ENCODE peak calls at places on chromosomes 6 and 20, in eight cellular contexts. G is heart right ventricle, U is brain microvascular endothelial cell, V is mucosa of descending colon, D is RWPE1, F is A549, O is colonic mucosa, H is AG09319. J is an unnamed sample.

GRCh38 chr20:34334654-34335407 is 28.2 kb upstream of the ITCH start:
- DNase-seq in G (no peak), U (no peak), V (no peak), D (peak), F (no peak), O (no peak), H (no peak), J (no peak)

GRCh38 chr20:3238616-3239025 is 369 bp downstream of the SLC4A11 start:
- DNase-seq in G (no peak), U (no peak), V (peak), D (peak), F (peak), O (no peak), H (no peak), J (peak)

GRCh38 chr20:57390604-57391438 is at the start of gene RBM38:
- DNase-seq in G (peak), U (no peak), V (peak), D (peak), F (peak), O (peak), H (no peak), J (peak)

GRCh38 chr20:62549499-62550086 is 73.8 kb upstream of the GATA5 start:
- DNase-seq in G (no peak), U (no peak), V (peak), D (no peak), F (no peak), O (no peak), H (no peak), J (no peak)

GRCh38 chr6:16388488-16388887 is 150.1 kb downstream of the GMPR start:
- DNase-seq in G (no peak), U (no peak), V (no peak), D (no peak), F (no peak), O (no peak), H (peak), J (peak)

GRCh38 chr20:60224914-60225313 is 266.7 kb downstream of the CDH26 start:
- DNase-seq in G (no peak), U (no peak), V (no peak), D (no peak), F (peak), O (no peak), H (no peak), J (no peak)

GRCh38 chr6:120908767-120909166 is 425.5 kb downstream of the TBC1D32 start:
- DNase-seq in G (no peak), U (no peak), V (no peak), D (no peak), F (no peak), O (no peak), H (no peak), J (no peak)

GRCh38 chr6:64777941-64778785 is 928.9 kb downstream of the EYS start:
- DNase-seq in G (no peak), U (no peak), V (no peak), D (no peak), F (no peak), O (no peak), H (no peak), J (peak)

GRCh38 chr6:156060013-156060412 is 604.4 kb upstream of the NOX3 start:
- DNase-seq in G (no peak), U (no peak), V (no peak), D (no peak), F (no peak), O (no peak), H (no peak), J (no peak)

GRCh38 chr6:1821188-1822183 is 211.8 kb downstream of the FOXC1 start:
- DNase-seq in G (peak), U (peak), V (no peak), D (no peak), F (no peak), O (no peak), H (peak), J (peak)

GRCh38 chr20:24780648-24781047 is 168.4 kb upstream of the CST7 start:
- DNase-seq in G (no peak), U (no peak), V (no peak), D (no peak), F (no peak), O (no peak), H (no peak), J (no peak)

GRCh38 chr6:160461641-160462040 is 113.5 kb downstream of the SLC22A3 start:
- DNase-seq in G (no peak), U (peak), V (no peak), D (no peak), F (no peak), O (no peak), H (no peak), J (peak)

GRCh38 chr20:9514461-9515210 is at the start of gene LAMP5:
- DNase-seq in G (no peak), U (peak), V (peak), D (no peak), F (no peak), O (no peak), H (no peak), J (no peak)

GRCh38 chr6:134766497-134766896 is 183.4 kb downstream of the ALDH8A1 start:
- DNase-seq in G (no peak), U (no peak), V (no peak), D (no peak), F (no peak), O (no peak), H (no peak), J (no peak)

GRCh38 chr20:62984666-62985065 is 22.1 kb downstream of the BHLHE23 start:
- DNase-seq in G (no peak), U (no peak), V (no peak), D (no peak), F (no peak), O (no peak), H (no peak), J (no peak)

GRCh38 chr6:128174724-128175123 is 273.9 kb upstream of the THEMIS start:
- DNase-seq in G (no peak), U (no peak), V (no peak), D (no peak), F (no peak), O (no peak), H (no peak), J (no peak)

GRCh38 chr6:12296255-12296573 is 6.1 kb downstream of the EDN1 start:
- DNase-seq in G (no peak), U (peak), V (peak), D (peak), F (peak), O (peak), H (peak), J (peak)

GRCh38 chr6:114007451-114007953 is 36.6 kb upstream of the HDAC2 start:
- DNase-seq in G (no peak), U (no peak), V (no peak), D (no peak), F (no peak), O (no peak), H (no peak), J (no peak)

GRCh38 chr6:6218246-6219085 is 102.0 kb downstream of the F13A1 start:
- DNase-seq in G (no peak), U (peak), V (no peak), D (peak), F (peak), O (no peak), H (no peak), J (peak)

GRCh38 chr6:39681566-39682250 is 43.5 kb downstream of the KIF6 start:
- DNase-seq in G (no peak), U (peak), V (no peak), D (no peak), F (no peak), O (no peak), H (no peak), J (no peak)

GRCh38 chr20:33673411-33674293 is 576 bp downstream of the NECAB3 start:
- DNase-seq in G (no peak), U (no peak), V (no peak), D (peak), F (peak), O (no peak), H (no peak), J (peak)

GRCh38 chr6:39451831-39452230 is 129.3 kb upstream of the KCNK16 start:
- DNase-seq in G (no peak), U (no peak), V (no peak), D (no peak), F (no peak), O (peak), H (no peak), J (no peak)

GRCh38 chr20:13868331-13868730 is 83.5 kb downstream of the NDUFAF5 start:
- DNase-seq in G (no peak), U (peak), V (no peak), D (no peak), F (no peak), O (no peak), H (peak), J (no peak)

GRCh38 chr6:15312500-15312899 is 66.6 kb downstream of the JARID2 start:
- DNase-seq in G (no peak), U (no peak), V (no peak), D (no peak), F (no peak), O (no peak), H (no peak), J (no peak)

GRCh38 chr6:42693725-42694323 is 28.6 kb downstream of the PRPH2 start:
- DNase-seq in G (no peak), U (no peak), V (no peak), D (no peak), F (no peak), O (no peak), H (no peak), J (no peak)

GRCh38 chr20:11917663-11918062 is at the start of gene BTBD3:
- DNase-seq in G (peak), U (peak), V (peak), D (no peak), F (no peak), O (peak), H (peak), J (peak)

GRCh38 chr20:61608275-61609085 is 356.4 kb downstream of the CDH4 start:
- DNase-seq in G (no peak), U (no peak), V (peak), D (peak), F (no peak), O (no peak), H (no peak), J (peak)

GRCh38 chr6:11393713-11394627 is 143.6 kb upstream of the TMEM170B start:
- DNase-seq in G (no peak), U (peak), V (no peak), D (no peak), F (no peak), O (no peak), H (peak), J (no peak)

GRCh38 chr6:118708736-118709135 is 57.3 kb upstream of the CEP85L start:
- DNase-seq in G (no peak), U (no peak), V (no peak), D (peak), F (no peak), O (no peak), H (no peak), J (peak)

GRCh38 chr6:138215071-138215470 is 3.2 kb downstream of the PBOV1 start:
- DNase-seq in G (no peak), U (no peak), V (peak), D (no peak), F (no peak), O (peak), H (no peak), J (no peak)

GRCh38 chr20:23226612-23227265 is 123.9 kb upstream of the NXT1 start:
- DNase-seq in G (no peak), U (no peak), V (no peak), D (no peak), F (no peak), O (no peak), H (no peak), J (peak)

GRCh38 chr6:144683216-144684070 is 398.3 kb downstream of the UTRN start:
- DNase-seq in G (no peak), U (no peak), V (no peak), D (no peak), F (no peak), O (no peak), H (no peak), J (no peak)

GRCh38 chr20:35304956-35305355 is 12.7 kb upstream of the FAM83C start:
- DNase-seq in G (no peak), U (no peak), V (no peak), D (no peak), F (no peak), O (no peak), H (no peak), J (no peak)

GRCh38 chr6:158991017-158991723 is 8.8 kb downstream of the RSPH3 start:
- DNase-seq in G (no peak), U (no peak), V (no peak), D (no peak), F (no peak), O (no peak), H (no peak), J (no peak)

GRCh38 chr20:11682285-11682684 is 235.4 kb upstream of the BTBD3 start:
- DNase-seq in G (no peak), U (no peak), V (no peak), D (no peak), F (no peak), O (no peak), H (no peak), J (no peak)

GRCh38 chr6:53910834-53911233 is 116.0 kb downstream of the LRRC1 start:
- DNase-seq in G (no peak), U (no peak), V (no peak), D (no peak), F (no peak), O (no peak), H (no peak), J (peak)

GRCh38 chr6:81734081-81734480 is 18.4 kb downstream of the TENT5A start:
- DNase-seq in G (no peak), U (no peak), V (no peak), D (no peak), F (no peak), O (no peak), H (no peak), J (no peak)
- TF ChIP-seq CTCF in G (peak), U (no peak), V (no peak), D (no peak), F (no peak), O (no peak), H (no peak), J (no peak)

GRCh38 chr6:136926383-136926782 is 4.3 kb downstream of the SLC35D3 start:
- DNase-seq in G (no peak), U (no peak), V (no peak), D (no peak), F (no peak), O (no peak), H (no peak), J (no peak)

GRCh38 chr6:136923116-136923953 is 1.2 kb downstream of the SLC35D3 start:
- DNase-seq in G (no peak), U (no peak), V (no peak), D (no peak), F (no peak), O (no peak), H (no peak), J (no peak)

GRCh38 chr6:136923954-136924291 is 1.8 kb downstream of the SLC35D3 start:
- DNase-seq in G (no peak), U (no peak), V (no peak), D (no peak), F (no peak), O (no peak), H (no peak), J (no peak)

GRCh38 chr6:136930528-136930927 is 8.4 kb downstream of the SLC35D3 start:
- DNase-seq in G (no peak), U (no peak), V (no peak), D (no peak), F (no peak), O (no peak), H (no peak), J (no peak)

DNA sequence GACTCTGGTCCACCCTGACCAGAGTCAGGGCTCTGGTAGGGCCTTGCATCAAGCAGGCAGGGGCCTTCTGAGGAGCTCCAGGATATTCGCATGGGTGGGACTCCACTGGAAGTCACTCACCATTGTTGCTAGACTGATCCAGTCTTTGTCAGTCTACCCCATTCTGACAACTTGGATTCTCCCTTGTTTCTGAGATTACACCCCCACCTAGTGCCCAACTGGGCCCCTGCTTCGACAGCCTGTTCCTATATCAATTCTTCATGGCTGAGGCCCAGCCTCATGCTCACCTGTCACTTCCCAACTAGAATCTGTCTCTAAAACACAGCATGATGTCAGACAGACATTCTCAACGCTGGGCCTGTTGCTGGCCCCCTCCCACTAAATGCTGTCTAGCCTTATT is 5.2 kb downstream of the SLC35D3 start:
- DNase-seq in G (no peak), U (peak), V (no peak), D (peak), F (peak), O (no peak), H (no peak), J (peak)
- TF ChIP-seq CTCF in G (peak), U (peak), V (no peak), D (no peak), F (peak), O (no peak), H (peak), J (peak)

GRCh38 chr20:49009899-49010631 is 36.0 kb upstream of the CSE1L start:
- DNase-seq in G (no peak), U (no peak), V (no peak), D (no peak), F (no peak), O (no peak), H (no peak), J (no peak)

DNA sequence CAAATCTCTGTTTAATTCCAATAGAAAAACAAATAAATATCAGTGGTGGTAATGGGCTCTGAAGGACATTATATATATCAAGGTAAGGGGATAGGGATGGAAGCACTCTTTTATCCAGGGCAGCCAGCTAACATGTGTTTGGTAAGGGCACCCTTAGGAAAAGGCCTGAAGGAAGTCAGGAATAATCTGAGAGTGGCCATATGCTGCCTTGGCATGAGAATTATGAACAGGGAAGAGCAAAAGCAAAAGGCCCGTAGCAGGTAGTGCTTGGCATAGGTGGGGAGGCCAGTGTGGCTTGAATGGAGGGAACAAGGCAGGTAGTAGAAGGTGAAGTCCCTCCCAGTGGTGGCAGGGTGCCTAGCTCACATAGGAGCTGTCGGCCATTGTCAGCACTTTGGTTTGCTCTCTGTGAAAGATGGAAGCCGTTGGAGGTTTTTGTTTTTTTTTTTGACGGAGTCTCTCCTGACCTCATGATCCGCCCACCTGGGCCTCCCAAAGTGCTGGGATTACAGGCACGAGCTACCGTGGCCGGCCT is 39.6 kb upstream of the CSE1L start:
- DNase-seq in G (no peak), U (no peak), V (no peak), D (no peak), F (no peak), O (no peak), H (no peak), J (no peak)
- TF ChIP-seq CTCF in G (no peak), U (no peak), V (no peak), D (no peak), F (no peak), O (no peak), H (no peak), J (no peak)

DNA sequence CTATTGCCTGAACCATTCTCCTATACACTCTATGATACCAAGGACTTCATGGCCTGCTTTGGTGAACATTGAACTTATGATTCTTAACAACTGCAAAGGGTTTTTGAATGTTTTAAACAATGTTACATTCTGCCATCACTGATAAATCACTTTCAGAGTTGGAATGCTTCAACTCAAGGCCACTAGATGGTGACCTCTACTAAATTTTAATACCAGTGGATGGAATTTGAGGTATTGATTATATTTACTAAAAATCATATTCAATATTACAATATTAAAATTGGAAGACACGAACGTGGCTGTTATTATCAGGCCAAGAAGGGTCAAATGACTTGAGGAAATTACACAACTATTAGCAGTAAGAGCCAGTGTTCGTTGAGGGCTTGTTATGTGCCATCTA is 18.6 kb downstream of the MYCT1 start:
- DNase-seq in G (no peak), U (no peak), V (no peak), D (no peak), F (no peak), O (no peak), H (no peak), J (no peak)
- TF ChIP-seq CTCF in G (no peak), U (no peak), V (no peak), D (no peak), F (peak), O (no peak), H (no peak), J (no peak)

DNA sequence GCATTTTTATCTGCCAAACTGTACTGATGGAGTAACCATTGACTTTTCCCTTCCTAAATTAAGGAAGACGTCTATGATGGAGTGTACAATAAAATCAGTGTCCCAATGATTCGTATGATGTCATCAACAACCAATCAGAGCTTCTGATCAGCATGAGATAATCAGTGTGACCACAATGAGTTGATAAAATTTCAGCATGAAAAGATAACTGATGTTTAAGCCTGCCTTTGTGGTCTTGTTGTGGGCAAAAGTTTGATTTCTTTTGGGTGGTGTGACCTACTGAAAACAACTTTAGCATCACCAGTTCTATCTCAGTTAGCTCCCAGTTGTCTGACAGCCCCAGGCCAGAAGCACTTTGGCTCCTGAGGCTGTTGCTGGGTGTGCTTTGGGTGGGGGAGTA is 3.3 kb downstream of the PCIF1 start:
- DNase-seq in G (no peak), U (peak), V (no peak), D (no peak), F (no peak), O (no peak), H (no peak), J (peak)
- TF ChIP-seq CTCF in G (no peak), U (no peak), V (no peak), D (no peak), F (no peak), O (no peak), H (no peak), J (no peak)

GRCh38 chr6:4405609-4406212 is 270.3 kb upstream of the ECI2 start:
- DNase-seq in G (no peak), U (no peak), V (no peak), D (no peak), F (no peak), O (no peak), H (no peak), J (peak)

GRCh38 chr6:4403023-4403752 is 267.8 kb upstream of the ECI2 start:
- DNase-seq in G (no peak), U (no peak), V (no peak), D (no peak), F (no peak), O (no peak), H (no peak), J (no peak)

GRCh38 chr6:4404410-4404809 is 269.0 kb upstream of the ECI2 start:
- DNase-seq in G (no peak), U (peak), V (no peak), D (no peak), F (no peak), O (no peak), H (no peak), J (no peak)

GRCh38 chr6:4402477-4402976 is 267.2 kb upstream of the ECI2 start:
- DNase-seq in G (peak), U (peak), V (peak), D (peak), F (peak), O (no peak), H (peak), J (peak)

DNA sequence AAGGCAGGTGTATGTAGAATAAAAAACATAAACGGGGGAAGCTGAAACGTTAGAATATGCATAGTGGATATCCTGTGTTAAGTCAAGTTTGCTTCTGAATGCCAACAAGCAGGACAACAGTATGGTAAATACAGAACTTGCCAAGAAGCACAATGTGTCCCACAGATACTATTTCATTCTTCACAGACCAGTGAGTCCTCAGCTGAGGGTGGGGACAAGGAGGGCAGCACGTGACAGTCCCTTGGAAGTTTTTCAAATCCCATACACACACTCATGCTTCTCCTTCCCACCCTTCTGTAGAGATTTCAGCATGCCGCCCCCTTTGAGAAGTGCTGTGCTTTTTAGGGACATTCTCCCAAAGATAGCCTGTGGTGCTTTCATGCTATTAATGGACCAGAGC is 268.5 kb upstream of the ECI2 start:
- DNase-seq in G (no peak), U (no peak), V (no peak), D (no peak), F (no peak), O (no peak), H (no peak), J (no peak)
- TF ChIP-seq CTCF in G (no peak), U (no peak), V (no peak), D (no peak), F (no peak), O (no peak), H (no peak), J (no peak)